ENCODE peak calls at places on chromosomes 2 and 18, in four cellular contexts. X is GM20000, Z is kidney, K is left ventricle myocardium inferior. W is an unnamed sample.

GRCh38 chr2:217994776-217995274 is 8.0 kb downstream of the TNS1 start:
- DNase-seq in Z (no peak), K (peak), X (no peak), W (no peak)

GRCh38 chr2:23249348-23249747 is 135.6 kb upstream of the KLHL29 start:
- DNase-seq in Z (no peak), K (peak), X (no peak), W (no peak)

GRCh38 chr18:33665187-33665586 is 87.2 kb downstream of the ASXL3 start:
- DNase-seq in Z (no peak), K (no peak), X (no peak), W (no peak)

GRCh38 chr2:109391243-109391642 is 222.5 kb downstream of the SEPTIN10 start:
- DNase-seq in X (no peak), Z (no peak), K (no peak), W (no peak)

GRCh38 chr2:191114403-191114886 is 36.3 kb downstream of the STAT4 start:
- DNase-seq in X (peak), K (no peak), Z (no peak), W (no peak)

GRCh38 chr2:190627881-190628412 is 20.9 kb upstream of the NAB1 start:
- DNase-seq in K (peak), X (peak), Z (peak), W (no peak)

GRCh38 chr2:120313695-120314615 is 32.0 kb upstream of the INHBB start:
- DNase-seq in Z (no peak), X (no peak), K (no peak), W (no peak)

GRCh38 chr2:70982971-70983370 is 4.5 kb downstream of the ANKRD53 start:
- DNase-seq in X (no peak), Z (no peak), K (no peak), W (no peak)

GRCh38 chr2:36960005-36960675 is 6.2 kb downstream of the STRN start:
- DNase-seq in X (no peak), K (no peak), Z (no peak), W (no peak)

GRCh38 chr2:108377411-108377810 is 343 bp upstream of the SULT1C4 start:
- DNase-seq in X (no peak), Z (no peak), K (no peak), W (no peak)

GRCh38 chr2:8626572-8626971 is 55.3 kb upstream of the ID2 start:
- DNase-seq in X (no peak), K (no peak), Z (no peak), W (no peak)

GRCh38 chr2:112050311-112050710 is 4.8 kb upstream of the TMEM87B start:
- DNase-seq in K (no peak), X (no peak), Z (no peak), W (no peak)

GRCh38 chr2:136013286-136013685 is 27.9 kb upstream of the DARS1 start:
- DNase-seq in Z (no peak), K (no peak), X (no peak), W (no peak)

GRCh38 chr18:45608400-45608799 is 6.9 kb upstream of the SLC14A2 start:
- DNase-seq in Z (no peak), K (no peak), X (no peak), W (no peak)

GRCh38 chr2:227881866-227882517 is 10.6 kb downstream of the DAW1 start:
- DNase-seq in Z (no peak), X (no peak), K (no peak), W (no peak)

GRCh38 chr2:240250985-240251847 is 110.8 kb upstream of the OTOS start:
- DNase-seq in K (peak), Z (peak), X (no peak), W (peak)

GRCh38 chr2:238370482-238371372 is 50.4 kb downstream of the TRAF3IP1 start:
- DNase-seq in Z (no peak), K (peak), X (peak), W (peak)

GRCh38 chr2:173124441-173124840 is 48.8 kb downstream of the MAP3K20 start:
- DNase-seq in X (no peak), K (no peak), Z (no peak), W (no peak)

GRCh38 chr2:61536086-61536722 is 2.0 kb downstream of the XPO1 start:
- DNase-seq in X (peak), Z (no peak), K (peak), W (no peak)

GRCh38 chr2:151171186-151171585 is 90.5 kb downstream of the RBM43 start:
- DNase-seq in Z (no peak), K (no peak), X (no peak), W (no peak)

GRCh38 chr2:41768301-41768700 is 279.5 kb upstream of the PKDCC start:
- DNase-seq in K (peak), Z (no peak), X (no peak), W (no peak)

GRCh38 chr18:59665057-59666007 is 31.9 kb downstream of the CCBE1 start:
- DNase-seq in X (no peak), K (no peak), Z (no peak), W (no peak)

GRCh38 chr2:128405467-128405900 is 86.8 kb upstream of the HS6ST1 start:
- DNase-seq in K (no peak), Z (no peak), X (no peak), W (no peak)

GRCh38 chr18:54479365-54479764 is 111.7 kb upstream of the DYNAP start:
- DNase-seq in K (no peak), X (no peak), Z (no peak), W (no peak)

GRCh38 chr2:24792542-24792873 is 683 bp downstream of the PTRHD1 start:
- DNase-seq in X (no peak), Z (no peak), K (no peak), W (no peak)

GRCh38 chr2:206693399-206694137 is 24.6 kb downstream of the DYTN start:
- DNase-seq in X (peak), K (no peak), Z (no peak), W (no peak)

GRCh38 chr2:241941691-241942301 is 72.3 kb downstream of the RTP5 start:
- DNase-seq in X (no peak), K (no peak), Z (no peak), W (no peak)

DNA sequence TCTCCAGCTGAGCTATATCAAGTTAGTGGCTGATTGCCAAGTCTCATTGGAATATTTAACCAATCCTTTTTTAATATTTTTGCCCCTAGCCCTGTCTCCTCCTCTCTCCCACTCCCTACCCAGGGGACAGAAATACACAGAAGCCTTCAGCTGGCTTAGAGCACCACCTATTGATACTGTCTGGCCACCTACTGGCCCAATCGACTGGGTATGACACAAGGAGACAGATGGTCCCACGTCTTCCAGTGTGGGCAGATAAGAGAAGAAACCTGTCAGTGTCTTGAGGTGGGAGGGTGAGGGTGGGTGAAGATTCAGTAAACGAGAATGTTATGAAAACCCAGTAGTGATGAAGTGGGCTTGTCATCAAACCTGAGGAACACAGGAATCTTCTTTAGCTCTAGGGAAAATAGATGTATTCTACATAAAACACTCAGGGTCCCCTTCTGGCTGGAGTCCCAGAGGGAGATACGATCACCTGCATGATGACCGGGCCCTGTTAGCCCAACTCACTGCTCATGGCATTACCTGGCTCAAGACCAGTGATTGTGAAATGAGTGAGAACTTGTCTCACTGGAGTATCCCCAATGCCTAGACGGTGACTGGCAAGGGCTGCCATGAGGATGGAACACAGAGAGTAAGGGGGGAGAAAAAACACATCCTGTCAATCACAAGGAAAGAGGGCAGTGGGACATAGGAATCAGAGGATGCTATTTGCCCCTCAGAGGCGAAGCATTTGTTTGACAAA is 26.7 kb downstream of the POLR1A start:
- DNase-seq in Z (no peak), K (no peak), X (peak), W (no peak)
- TF ChIP-seq CTCF in Z (peak), K (peak), X (peak), W (no peak)

DNA sequence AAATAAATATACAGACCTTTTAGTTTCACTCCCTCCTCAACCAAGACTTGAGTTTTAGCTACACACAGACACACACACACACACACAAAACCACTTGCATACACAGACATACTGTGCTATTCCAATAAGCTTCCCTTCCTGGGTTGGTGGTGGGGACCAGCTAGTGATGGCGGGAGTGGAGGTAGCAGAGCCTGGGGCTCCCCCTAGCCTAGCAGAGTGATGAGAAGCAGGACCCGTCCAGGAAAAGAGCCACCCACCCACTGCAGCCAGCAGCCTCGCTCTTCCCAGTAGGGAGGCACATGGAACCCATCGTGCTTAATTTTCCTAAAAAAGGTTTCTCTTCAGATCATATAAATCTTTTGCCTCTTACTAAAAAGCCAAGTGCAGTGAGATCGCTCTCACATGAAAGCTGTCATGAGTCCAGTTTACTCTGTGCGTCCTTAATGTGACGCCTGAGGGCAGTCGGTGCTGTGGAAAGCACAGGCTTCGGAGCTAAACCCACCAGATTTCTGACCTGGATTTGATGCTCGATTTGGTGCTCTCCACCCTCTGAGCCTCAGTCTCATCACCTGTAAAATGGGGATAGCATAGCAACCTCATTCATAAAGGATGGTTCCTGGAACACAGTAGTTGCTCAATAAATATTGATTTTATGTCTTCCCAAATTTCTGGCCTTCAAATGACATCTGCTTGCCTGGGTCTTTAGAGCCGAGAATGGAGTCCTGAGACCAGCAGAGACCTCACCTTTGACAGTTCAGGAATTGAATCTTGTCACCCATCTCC is 60.1 kb upstream of the YWHAQ start:
- DNase-seq in Z (no peak), K (no peak), X (no peak), W (no peak)
- TF ChIP-seq CTCF in Z (no peak), K (no peak), X (no peak), W (no peak)

DNA sequence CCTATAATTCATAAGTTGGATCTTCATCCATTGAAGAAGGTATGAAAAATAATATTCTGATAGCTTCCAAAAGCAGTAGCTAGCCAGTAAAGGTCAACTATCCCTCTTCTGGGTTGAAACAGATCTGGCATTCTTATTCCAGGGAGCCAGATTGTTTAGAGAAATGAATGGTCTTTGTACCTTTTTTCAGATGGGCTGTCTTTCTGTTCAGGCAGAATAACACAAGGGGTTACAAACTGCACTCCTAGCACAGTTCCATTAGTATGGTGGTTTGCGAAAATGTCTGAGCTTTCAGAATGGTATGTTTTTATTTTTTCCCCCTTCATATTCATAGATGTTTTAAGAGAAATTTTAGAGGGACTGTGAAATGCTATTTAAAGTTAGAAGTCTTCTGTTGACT is 47.5 kb upstream of the TMEM178A start:
- DNase-seq in K (no peak), Z (no peak), X (no peak), W (no peak)
- TF ChIP-seq CTCF in K (no peak), Z (no peak), X (no peak), W (no peak)

DNA sequence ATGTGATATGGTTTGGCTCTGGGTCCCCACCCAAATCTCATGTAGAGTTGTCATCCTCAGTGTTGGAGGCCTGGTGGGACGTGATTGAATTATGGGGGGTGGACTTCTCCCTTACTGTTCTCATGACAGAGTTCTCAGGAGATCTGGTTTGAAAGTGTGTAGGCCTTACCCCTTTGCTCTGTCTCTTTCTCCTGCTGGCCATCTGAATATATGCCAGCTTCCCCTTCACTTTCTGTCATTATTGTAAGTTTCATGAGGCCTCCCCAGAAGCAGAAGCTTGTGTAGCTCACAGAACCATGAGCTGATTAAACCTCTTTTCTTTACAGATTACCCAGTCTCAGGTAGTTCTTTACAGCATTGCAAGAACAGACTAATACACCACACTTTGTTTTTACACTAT is 222.3 kb downstream of the DOK6 start:
- DNase-seq in K (no peak), Z (no peak), X (no peak), W (no peak)
- TF ChIP-seq CTCF in K (no peak), Z (no peak), X (no peak), W (no peak)

DNA sequence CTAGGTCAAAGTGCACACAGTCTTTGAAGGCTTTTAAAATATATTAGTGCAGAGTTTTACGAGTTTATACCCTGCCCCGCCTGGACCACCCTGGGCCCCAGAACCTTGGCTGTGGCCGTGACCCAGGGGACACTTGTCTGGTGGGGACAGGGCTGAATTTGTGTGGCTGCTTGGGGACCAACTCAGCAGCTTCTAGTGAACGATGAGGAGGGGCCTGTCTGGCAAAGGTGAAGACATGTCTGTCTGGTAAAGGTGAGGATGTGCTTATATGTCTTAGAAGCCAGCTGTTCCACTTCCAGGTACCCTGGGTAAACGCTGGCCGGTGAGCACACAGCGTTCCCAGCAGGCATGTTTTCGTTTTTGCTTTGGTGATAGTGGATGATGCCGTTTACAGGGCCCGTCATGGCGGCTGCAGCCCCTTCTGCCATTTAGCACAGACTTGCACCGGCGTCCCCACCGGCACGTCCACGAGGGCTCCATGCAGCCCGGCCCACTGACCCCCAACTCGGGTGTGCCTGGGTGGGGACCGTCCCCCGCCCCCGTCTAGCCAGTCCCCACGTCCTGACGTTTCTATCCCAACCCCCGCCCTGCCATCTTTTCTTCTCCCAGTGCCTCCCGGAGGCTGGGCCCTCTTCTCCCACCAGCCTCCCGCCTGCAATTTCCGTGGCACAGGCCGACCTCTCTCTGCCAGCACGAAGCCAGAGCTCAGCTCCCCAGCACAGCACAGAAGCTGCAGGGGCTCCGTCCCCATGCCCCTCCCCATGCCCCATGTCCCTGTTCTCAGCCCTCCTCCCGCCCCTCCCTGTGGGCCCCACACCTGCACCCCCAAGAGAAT is 67.8 kb downstream of the SLC66A2 start:
- DNase-seq in X (no peak), Z (no peak), K (no peak), W (no peak)
- TF ChIP-seq CTCF in X (no peak), Z (no peak), K (no peak), W (no peak)

DNA sequence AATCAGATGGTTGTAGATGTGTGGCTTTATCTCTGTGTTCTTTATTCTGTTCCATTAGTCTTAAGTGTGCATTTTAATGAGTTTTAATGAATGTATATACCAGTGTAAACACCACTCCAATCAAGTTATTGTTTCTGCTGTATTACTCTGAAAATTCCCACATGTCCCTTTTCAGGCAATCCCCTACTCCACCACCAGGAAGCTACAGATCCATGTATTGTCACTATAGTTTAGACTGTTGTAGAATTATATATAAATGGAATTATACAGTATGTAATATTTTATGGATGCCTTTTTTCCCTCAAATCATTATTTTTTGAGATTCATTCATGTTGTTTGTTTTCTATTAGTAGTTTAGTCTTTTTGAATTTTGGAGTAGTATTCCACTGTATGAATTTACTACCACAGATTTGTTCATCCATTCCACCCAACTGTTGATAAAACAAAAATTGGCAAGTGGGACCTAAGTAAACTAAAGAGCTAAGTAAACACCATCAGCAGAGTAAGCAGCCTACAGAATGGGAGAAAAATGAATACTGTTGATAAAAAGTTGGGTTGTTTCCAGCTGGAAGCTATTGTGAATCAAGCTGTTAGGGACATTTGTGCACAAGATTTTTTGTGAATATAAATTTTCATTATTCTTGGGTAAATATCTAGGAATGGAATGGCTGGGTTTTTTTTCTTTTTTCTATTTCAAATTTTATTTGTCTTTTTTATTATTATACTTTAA is 262.0 kb downstream of the CAMKMT start:
- DNase-seq in K (no peak), X (no peak), Z (no peak), W (no peak)
- TF ChIP-seq CTCF in K (no peak), X (no peak), Z (no peak), W (no peak)

GRCh38 chr2:160207804-160208661 is 8.0 kb upstream of the ITGB6 start:
- DNase-seq in K (peak), Z (peak), X (no peak), W (peak)

GRCh38 chr2:160207271-160207670 is 7.2 kb upstream of the ITGB6 start:
- DNase-seq in K (no peak), X (no peak), Z (no peak), W (no peak)

GRCh38 chr2:160210599-160211138 is 10.6 kb upstream of the ITGB6 start:
- DNase-seq in X (peak), K (peak), Z (no peak), W (peak)

GRCh38 chr2:160208662-160209229 is 8.7 kb upstream of the ITGB6 start:
- DNase-seq in Z (no peak), K (no peak), X (no peak), W (no peak)

DNA sequence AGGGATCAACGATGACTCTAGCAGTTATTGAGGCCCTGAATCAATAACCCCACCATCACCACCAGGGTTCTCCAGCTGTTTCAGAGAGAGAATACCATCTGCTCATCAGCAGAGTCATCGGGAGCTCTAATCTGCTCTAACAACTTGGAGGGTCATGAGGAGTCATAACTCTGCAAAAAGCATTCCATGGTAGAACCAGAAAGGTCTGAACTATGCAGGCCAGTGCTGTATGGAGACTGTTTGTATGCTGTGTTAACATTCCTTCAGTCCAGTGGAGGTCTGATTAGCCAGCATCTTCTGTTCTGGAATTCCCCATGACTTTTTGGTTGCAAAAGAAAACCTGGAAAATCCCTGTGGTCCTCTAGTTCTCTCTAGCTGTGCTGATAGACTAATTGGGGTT is 9.4 kb upstream of the ITGB6 start:
- DNase-seq in K (no peak), Z (no peak), X (no peak), W (no peak)
- TF ChIP-seq CTCF in K (no peak), Z (no peak), X (no peak), W (no peak)